ENCODE peak calls at places on chromosomes 16 and 17, in eight cellular contexts. I is PC-9, U is ascending aorta, F is sigmoid colon, M is adrenal gland, H is neural progenitor cell, K is fibroblast of lung, Z is lower lobe of right lung. C is an unnamed sample. For H3K4me1, the result is how much of the 10 kb centered on the place peaks cover.

GRCh38 chr16:88301431-88301830 is 81.3 kb upstream of the ZNF469 start:
- DNase-seq in I (no peak), U (no peak), F (no peak), M (no peak), H (no peak), K (no peak), Z (peak), C (no peak)

GRCh38 chr17:2056221-2057129 is 1.6 kb downstream of the HIC1 start:
- DNase-seq in I (no peak), U (no peak), F (peak), M (no peak), H (peak), K (peak), Z (peak), C (no peak)

GRCh38 chr17:4426499-4427208 is 7.1 kb upstream of the SPNS3 start:
- DNase-seq in I (no peak), U (no peak), F (no peak), M (no peak), H (no peak), K (no peak), Z (no peak), C (no peak)

GRCh38 chr17:258906-259305 is 77.5 kb upstream of the DOC2B start:
- DNase-seq in I (no peak), U (peak), F (no peak), M (peak), H (no peak), K (no peak), Z (peak), C (no peak)

GRCh38 chr17:74325743-74326379 is at the start of gene KIF19:
- DNase-seq in I (no peak), U (no peak), F (no peak), M (peak), H (peak), K (peak), Z (peak), C (peak)

GRCh38 chr17:65850486-65850885 is 289.0 kb upstream of the AXIN2 start:
- DNase-seq in I (no peak), U (no peak), F (no peak), M (no peak), H (no peak), K (no peak), Z (no peak), C (no peak)

GRCh38 chr16:21590287-21590686 is 9.1 kb upstream of the METTL9 start:
- DNase-seq in I (peak), U (no peak), F (no peak), M (no peak), H (no peak), K (no peak), Z (no peak), C (no peak)

GRCh38 chr17:17070931-17071330 is 28.7 kb downstream of the MPRIP start:
- DNase-seq in I (no peak), U (no peak), F (peak), M (peak), H (no peak), K (no peak), Z (no peak), C (no peak)

GRCh38 chr16:64211306-64211705 is 910.6 kb downstream of the CDH11 start:
- DNase-seq in I (no peak), U (no peak), F (no peak), M (no peak), H (no peak), K (peak), Z (no peak), C (no peak)

GRCh38 chr16:14300631-14301149 is 229.6 kb downstream of the MRTFB start:
- DNase-seq in I (peak), U (peak), F (peak), M (peak), H (peak), K (peak), Z (peak), C (peak)

GRCh38 chr16:59205403-59205802 is 471.3 kb upstream of the GOT2 start:
- DNase-seq in I (no peak), U (no peak), F (no peak), M (no peak), H (no peak), K (no peak), Z (no peak), C (no peak)

GRCh38 chr17:57566724-57567123 is 178.4 kb downstream of the CCDC182 start:
- DNase-seq in I (no peak), U (no peak), F (no peak), M (no peak), H (no peak), K (no peak), Z (no peak), C (no peak)

GRCh38 chr17:2435181-2435741 is 34.4 kb upstream of the MNT start:
- DNase-seq in I (no peak), U (no peak), F (no peak), M (no peak), H (peak), K (peak), Z (no peak), C (no peak)

GRCh38 chr16:2149630-2150417 is 1.4 kb downstream of the RAB26 start:
- DNase-seq in I (peak), U (no peak), F (no peak), M (no peak), H (peak), K (peak), Z (no peak), C (no peak)

GRCh38 chr17:17313350-17313991 is 10.3 kb downstream of the NT5M start:
- DNase-seq in I (peak), U (no peak), F (peak), M (peak), H (peak), K (no peak), Z (peak), C (peak)

GRCh38 chr17:2179615-2180295 is 123.8 kb downstream of the SMG6 start:
- DNase-seq in I (no peak), U (peak), F (peak), M (peak), H (no peak), K (peak), Z (no peak), C (peak)

GRCh38 chr17:59372138-59372751 is 40.8 kb downstream of the YPEL2 start:
- DNase-seq in I (peak), U (peak), F (peak), M (peak), H (no peak), K (peak), Z (no peak), C (no peak)

GRCh38 chr16:53372942-53373871 is 61.1 kb upstream of the RBL2 start:
- DNase-seq in I (peak), U (no peak), F (no peak), M (no peak), H (no peak), K (no peak), Z (peak), C (peak)

GRCh38 chr17:42679001-42679491 is 2.3 kb upstream of the PLEKHH3 start:
- DNase-seq in I (peak), U (peak), F (no peak), M (peak), H (peak), K (peak), Z (peak), C (peak)

GRCh38 chr16:15672514-15673167 is 22.6 kb downstream of the NDE1 start:
- DNase-seq in I (peak), U (peak), F (peak), M (peak), H (no peak), K (peak), Z (peak), C (peak)

GRCh38 chr17:10372906-10373305 is at the start of gene MYH13:
- DNase-seq in I (no peak), U (no peak), F (no peak), M (no peak), H (no peak), K (no peak), Z (no peak), C (no peak)
- H3K4me1 ChIP-seq in I (under half), U (under half), F (under half), M (under half), H (under half), K (under half), Z (under half), C (under half)

GRCh38 chr17:80827646-80828643 is 163.7 kb upstream of the CHMP6 start:
- DNase-seq in I (peak), U (peak), F (peak), M (peak), H (peak), K (peak), Z (no peak), C (no peak)

GRCh38 chr17:80825471-80826345 is 165.9 kb upstream of the CHMP6 start:
- DNase-seq in I (no peak), U (peak), F (peak), M (no peak), H (no peak), K (no peak), Z (peak), C (no peak)

GRCh38 chr17:80826955-80827645 is 164.5 kb upstream of the CHMP6 start:
- DNase-seq in I (peak), U (peak), F (peak), M (peak), H (peak), K (peak), Z (no peak), C (no peak)

GRCh38 chr17:80824549-80825470 is 166.8 kb upstream of the CHMP6 start:
- DNase-seq in I (no peak), U (peak), F (peak), M (no peak), H (no peak), K (no peak), Z (peak), C (no peak)

GRCh38 chr17:80826346-80826954 is 165.2 kb upstream of the CHMP6 start:
- DNase-seq in I (no peak), U (peak), F (peak), M (no peak), H (no peak), K (no peak), Z (peak), C (no peak)
- H3K4me3 ChIP-seq in I (no peak), U (no peak), F (no peak), M (no peak), H (no peak), K (no peak), Z (no peak), C (no peak)

DNA sequence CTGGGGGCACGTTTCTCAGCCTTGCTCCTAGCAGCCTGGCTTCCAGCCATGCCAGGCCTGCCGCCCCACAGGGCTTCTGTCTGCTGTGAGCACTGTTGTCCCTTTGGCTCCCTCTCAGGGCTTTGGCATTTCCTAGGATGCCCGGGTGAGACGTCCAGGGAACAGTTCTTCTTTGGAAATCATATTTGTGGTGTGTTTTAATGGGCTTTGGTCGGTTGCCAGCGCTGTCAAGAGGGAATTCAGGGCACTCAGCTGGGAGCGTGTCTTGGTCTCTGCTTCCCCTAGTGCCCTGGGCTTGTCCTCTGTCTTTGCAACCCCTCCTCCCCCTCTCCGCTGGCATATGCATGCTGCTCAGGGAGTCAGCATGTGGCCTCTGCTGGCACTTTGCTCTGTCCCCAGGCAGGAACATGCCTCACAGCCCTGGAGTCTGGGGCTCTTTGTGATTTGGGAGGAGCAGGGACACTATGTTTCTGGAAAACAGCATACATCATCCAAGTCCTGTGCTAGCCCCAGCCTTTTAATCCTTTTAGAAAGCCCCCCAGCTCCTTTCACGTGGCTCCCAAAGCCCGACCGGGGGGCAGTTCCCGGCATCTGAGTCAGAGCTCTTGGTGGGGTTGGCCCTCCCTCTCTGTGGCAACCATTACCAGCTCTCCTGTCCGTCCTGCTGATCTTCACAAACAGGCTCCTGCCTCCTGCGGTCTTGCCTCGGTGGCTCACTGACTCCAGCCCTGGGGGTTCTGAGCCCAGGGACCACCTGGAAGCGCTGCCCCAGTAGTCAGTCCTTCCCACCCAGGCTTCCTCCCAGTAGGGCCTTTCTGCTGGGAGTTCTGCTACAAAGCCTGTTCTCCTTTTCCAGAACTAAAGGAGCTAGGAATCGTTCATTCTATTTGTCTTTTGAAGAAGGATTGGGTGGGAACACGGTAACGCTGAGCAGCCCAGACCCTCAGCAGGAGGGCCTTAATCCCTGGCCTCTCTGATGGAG is 26.7 kb downstream of the SAP30BP start:
- DNase-seq in I (no peak), U (peak), F (peak), M (peak), H (peak), K (peak), Z (peak), C (peak)
- TF ChIP-seq CTCF in I (no peak), U (no peak), F (no peak), M (no peak), H (no peak), K (no peak), Z (no peak), C (no peak)

DNA sequence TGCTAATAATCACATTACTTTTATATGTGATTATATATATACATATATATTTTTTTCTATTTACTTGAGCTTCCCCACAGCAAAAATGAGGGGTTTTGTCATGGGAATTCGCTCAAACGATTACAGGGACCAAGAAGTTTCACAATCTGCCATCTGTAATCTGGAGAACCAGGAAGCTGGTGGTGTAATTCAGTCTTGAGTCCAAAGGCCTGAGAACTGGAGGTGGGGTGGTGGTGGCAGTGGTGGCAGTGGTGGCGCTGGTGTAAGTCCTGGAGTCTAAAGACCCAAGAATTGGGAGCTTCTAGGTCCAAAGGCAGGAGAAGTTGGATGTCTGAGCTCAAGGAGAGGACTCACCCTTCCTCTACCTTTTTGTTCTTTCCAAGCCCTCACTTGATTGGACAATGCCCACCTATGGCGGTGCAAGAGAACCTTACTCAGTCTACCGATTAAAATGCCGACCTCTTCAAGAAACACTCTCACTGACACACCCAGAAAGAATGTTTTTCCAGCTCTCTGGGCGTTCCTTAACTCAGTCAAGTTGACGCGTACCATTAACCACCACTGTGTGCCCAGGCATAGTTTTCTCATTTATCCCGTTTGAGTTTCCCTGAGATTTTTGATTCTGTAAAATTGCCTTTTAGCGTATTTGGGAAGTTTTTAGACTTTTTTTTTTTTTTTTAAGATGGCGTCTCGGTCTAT is 31.9 kb downstream of the POLR2A start:
- DNase-seq in I (no peak), U (no peak), F (no peak), M (no peak), H (no peak), K (peak), Z (peak), C (no peak)
- H3K4me1 ChIP-seq in I (under half), U (under half), F (under half), M (under half), H (under half), K (under half), Z (under half), C (under half)

GRCh38 chr16:1093284-1094123 is 2.5 kb downstream of the C1QTNF8 start:
- DNase-seq in I (no peak), U (no peak), F (no peak), M (no peak), H (peak), K (no peak), Z (no peak), C (no peak)

GRCh38 chr16:1095450-1096163 is 437 bp downstream of the C1QTNF8 start:
- DNase-seq in I (no peak), U (no peak), F (no peak), M (no peak), H (no peak), K (no peak), Z (no peak), C (no peak)

GRCh38 chr16:1096164-1097082 is at the start of gene C1QTNF8:
- DNase-seq in I (no peak), U (peak), F (no peak), M (no peak), H (no peak), K (no peak), Z (no peak), C (no peak)

GRCh38 chr16:1094124-1094479 is 1.9 kb downstream of the C1QTNF8 start:
- DNase-seq in I (no peak), U (no peak), F (no peak), M (no peak), H (no peak), K (no peak), Z (no peak), C (no peak)

GRCh38 chr16:1094601-1095449 is 1.2 kb downstream of the C1QTNF8 start:
- DNase-seq in I (no peak), U (no peak), F (no peak), M (no peak), H (no peak), K (no peak), Z (no peak), C (no peak)
- H3K4me3 ChIP-seq in I (no peak), U (no peak), F (no peak), M (no peak), H (no peak), K (no peak), Z (no peak), C (no peak)